ENCODE peak calls at places on chromosome 9, in seven cellular contexts. K is HCT116; H is IMR-90; X is activated CD8-positive, alpha-beta T cell treated with anti-CD3 and anti-CD28 coated beads, Interleukin-2, amount 10 ng/mL, durations not matched to agents 7 days and 5 days; U is stimulated activated naive B cell treated with anti-CD40 and anti-IgM and Interleukin-4, amounts not matched to agents 10 μg/mL and 1 μg/mL and 100 μg/mL, for 72 hours; E is activated B cell treated with CpG ODN at 0.5 μM for 24 hours; B is activated CD4-positive, CD25-positive, alpha-beta regulatory T cell treated with anti-CD3 and anti-CD28 coated beads, Interleukin-2, amount 50 U/mL, for 24 hours. I is an unnamed sample.

GRCh38 chr9:127013597-127013996 is 99.0 kb downstream of the RALGPS1 start:
- ATAC-seq in K (peak; percentile 34), H (no peak), X (no peak), U (no peak), E (no peak), B (no peak), I (no peak)

GRCh38 chr9:113695901-113696300 is 180.2 kb upstream of the ZNF618 start:
- ATAC-seq in K (peak; percentile 90), H (no peak), X (peak; percentile 75), U (no peak), E (no peak), B (no peak), I (no peak)

GRCh38 chr9:61673664-61674381 is 484.0 kb downstream of the SPATA31A7 start:
- ATAC-seq in K (no peak), H (no peak), X (no peak), U (no peak), E (no peak), B (no peak), I (no peak)

GRCh38 chr9:13568851-13569618 is 289.5 kb upstream of the MPDZ start:
- ATAC-seq in K (no peak), H (no peak), X (no peak), U (no peak), E (no peak), B (no peak), I (no peak)

GRCh38 chr9:131628821-131629197 is 83.5 kb downstream of the PRRT1B start:
- ATAC-seq in K (no peak), H (no peak), X (no peak), U (no peak), E (no peak), B (no peak), I (no peak)

GRCh38 chr9:17832812-17833211 is 253.9 kb downstream of the SH3GL2 start:
- ATAC-seq in K (no peak), H (no peak), X (no peak), U (no peak), E (no peak), B (no peak), I (no peak)

GRCh38 chr9:26313108-26313507 is 579.5 kb downstream of the CAAP1 start:
- ATAC-seq in K (no peak), H (no peak), X (no peak), U (no peak), E (no peak), B (no peak), I (no peak)

GRCh38 chr9:88237454-88238280 is 99.4 kb upstream of the SPATA31C2 start:
- ATAC-seq in K (no peak), H (peak; percentile 40), X (peak; percentile 55), U (no peak), E (no peak), B (no peak), I (no peak)

GRCh38 chr9:109729513-109729912 is 50.5 kb upstream of the PALM2AKAP2 start:
- ATAC-seq in K (no peak), H (no peak), X (no peak), U (no peak), E (no peak), B (no peak), I (no peak)

GRCh38 chr9:123291736-123292135 is 23.4 kb upstream of the STRBP start:
- ATAC-seq in K (no peak), H (no peak), X (no peak), U (no peak), E (no peak), B (no peak), I (no peak)

GRCh38 chr9:91282292-91282691 is 79.4 kb downstream of the AUH start:
- ATAC-seq in K (no peak), H (peak; percentile 60), X (no peak), U (no peak), E (no peak), B (no peak), I (no peak)

GRCh38 chr9:132988244-132989013 is 9.9 kb downstream of the GFI1B start:
- ATAC-seq in K (no peak), H (no peak), X (no peak), U (no peak), E (no peak), B (no peak), I (no peak)

GRCh38 chr9:120109242-120109641 is 470.7 kb downstream of the CDK5RAP2 start:
- ATAC-seq in K (peak; percentile 95), H (no peak), X (no peak), U (no peak), E (no peak), B (no peak), I (no peak)

GRCh38 chr9:89138463-89139390 is 39.9 kb downstream of the SHC3 start:
- ATAC-seq in K (peak; percentile 54), H (peak; percentile 66), X (no peak), U (no peak), E (no peak), B (no peak), I (peak; percentile 44)

GRCh38 chr9:124278054-124278540 is 20.3 kb downstream of the NEK6 start:
- ATAC-seq in K (no peak), H (no peak), X (no peak), U (peak; percentile 40), E (no peak), B (peak; percentile 80), I (no peak)

GRCh38 chr9:129327552-129328283 is 149.7 kb upstream of the IER5L start:
- ATAC-seq in K (no peak), H (no peak), X (no peak), U (no peak), E (no peak), B (no peak), I (no peak)

GRCh38 chr9:81373294-81373693 is 316.1 kb downstream of the TLE1 start:
- ATAC-seq in K (no peak), H (no peak), X (no peak), U (no peak), E (no peak), B (no peak), I (no peak)

GRCh38 chr9:121636411-121636865 is 15.0 kb upstream of the DAB2IP start:
- ATAC-seq in K (no peak), H (no peak), X (no peak), U (no peak), E (no peak), B (no peak), I (peak; percentile 24)

GRCh38 chr9:120507936-120508510 is 71.9 kb downstream of the CDK5RAP2 start:
- ATAC-seq in K (no peak), H (no peak), X (no peak), U (peak; percentile 85), E (no peak), B (no peak), I (no peak)

GRCh38 chr9:91771027-91771426 is 179.0 kb downstream of the ROR2 start:
- ATAC-seq in K (peak; percentile 29), H (peak; percentile 96), X (no peak), U (no peak), E (no peak), B (no peak), I (peak; percentile 66)

I was measured in gastroesophageal sphincter.